ENCODE peak calls at places on chromosomes 4 and X, in seven cellular contexts. Z is epithelial cell of esophagus, X is tibial artery, G is body of pancreas, K is dorsolateral prefrontal cortex, J is choroid plexus epithelial cell, T is cardiac muscle cell. Y is an unnamed sample.

GRCh38 chr4:77209936-77210335 is 52.9 kb downstream of the CCNG2 start:
- DNase-seq in K (no peak), X (no peak), Z (no peak), J (no peak), G (no peak), T (no peak), Y (no peak)

GRCh38 chr4:2934077-2934812 is 29.0 kb downstream of the NOP14 start:
- DNase-seq in G (peak), K (no peak), T (peak), X (peak), Z (peak), J (peak), Y (peak)

GRCh38 chr4:167831853-167832252 is 260.5 kb upstream of the ANXA10 start:
- DNase-seq in J (peak), G (no peak), X (no peak), K (no peak), T (peak), Z (peak), Y (no peak)

GRCh38 chrX:68498508-68499379 is at the start of gene YIPF6:
- DNase-seq in G (peak), J (peak), T (peak), K (peak), Z (peak), X (peak), Y (peak)

GRCh38 chrX:21943460-21944135 is 3.1 kb downstream of the SMS start:
- DNase-seq in K (no peak), T (peak), J (peak), Z (peak), G (no peak), X (no peak), Y (peak)

GRCh38 chr4:184169225-184169867 is 48.3 kb downstream of the ENPP6 start:
- DNase-seq in J (no peak), X (no peak), G (no peak), Z (no peak), K (no peak), T (no peak), Y (peak)

GRCh38 chr4:145218251-145218650 is 37.9 kb upstream of the OTUD4 start:
- DNase-seq in X (no peak), G (no peak), J (no peak), Z (no peak), K (no peak), T (peak), Y (no peak)

GRCh38 chr4:180618396-180618795 is 1624.8 kb upstream of the TENM3 start:
- DNase-seq in T (no peak), Z (no peak), G (no peak), J (no peak), K (no peak), X (no peak), Y (no peak)

GRCh38 chrX:134484039-134484438 is 24.1 kb downstream of the HPRT1 start:
- DNase-seq in X (no peak), G (no peak), T (peak), J (peak), K (no peak), Z (peak), Y (no peak)

GRCh38 chr4:101175896-101176676 is 171.2 kb downstream of the PPP3CA start:
- DNase-seq in K (no peak), J (no peak), T (no peak), G (no peak), Z (no peak), X (no peak), Y (peak)

GRCh38 chr4:80912350-80912749 is 118.2 kb upstream of the BMP3 start:
- DNase-seq in T (no peak), Z (no peak), J (no peak), G (no peak), K (no peak), X (peak), Y (no peak)

GRCh38 chr4:182113774-182114173 is 129.4 kb upstream of the TENM3 start:
- DNase-seq in Z (no peak), G (no peak), J (no peak), K (no peak), T (peak), X (no peak), Y (no peak)

GRCh38 chr4:158818595-158818994 is 49.8 kb downstream of the FNIP2 start:
- DNase-seq in Z (no peak), G (no peak), T (no peak), X (no peak), J (no peak), K (no peak), Y (no peak)

GRCh38 chr4:186104114-186104894 is at the start of gene FAM149A:
- DNase-seq in Z (peak), T (peak), G (peak), X (no peak), K (no peak), J (no peak), Y (no peak)

GRCh38 chr4:115107411-115107810 is 6.0 kb downstream of the NDST4 start:
- DNase-seq in Z (no peak), J (no peak), X (no peak), K (no peak), T (no peak), G (no peak), Y (no peak)

GRCh38 chr4:155614111-155614762 is 52.4 kb upstream of the GUCY1A1 start:
- DNase-seq in T (peak), K (no peak), J (peak), G (no peak), Z (peak), X (no peak), Y (no peak)

GRCh38 chr4:8115203-8115520 is 43.5 kb downstream of the ABLIM2 start:
- DNase-seq in G (no peak), J (no peak), K (no peak), T (no peak), Z (no peak), X (no peak), Y (no peak)

GRCh38 chrX:426881-427280 is 40.2 kb upstream of the PPP2R3B start:
- DNase-seq in G (no peak), Z (no peak), X (no peak), T (no peak), K (no peak), J (peak), Y (no peak)

GRCh38 chrX:22109442-22109841 is 77.3 kb downstream of the PHEX start:
- DNase-seq in J (peak), X (no peak), K (no peak), T (no peak), G (no peak), Z (peak), Y (no peak)

GRCh38 chr4:8528713-8529112 is 51.5 kb upstream of the GPR78 start:
- DNase-seq in G (no peak), T (peak), J (peak), X (no peak), Z (no peak), K (no peak), Y (no peak)

GRCh38 chr4:162699629-162700028 is 467.1 kb downstream of the NAF1 start:
- DNase-seq in X (no peak), T (no peak), K (no peak), J (no peak), Z (no peak), G (no peak), Y (no peak)

GRCh38 chr4:1418494-1419285 is 12.4 kb upstream of the NKX1-1 start:
- DNase-seq in Z (no peak), J (no peak), T (no peak), G (no peak), K (no peak), X (peak), Y (no peak)

GRCh38 chrX:13082286-13083065 is 38.1 kb upstream of the FAM9C start:
- DNase-seq in J (no peak), G (no peak), X (no peak), Z (no peak), K (no peak), T (no peak), Y (no peak)

GRCh38 chrX:18654873-18655836 is 16.8 kb downstream of the RS1 start:
- DNase-seq in X (no peak), J (peak), T (peak), G (no peak), K (peak), Z (no peak), Y (peak)

GRCh38 chr4:109411964-109412363 is 21.7 kb upstream of the SEC24B start:
- DNase-seq in J (peak), G (no peak), Z (peak), X (no peak), T (peak), K (peak), Y (no peak)

GRCh38 chr4:8069102-8069752 is 89.4 kb downstream of the ABLIM2 start:
- DNase-seq in G (no peak), Z (no peak), K (no peak), T (no peak), X (no peak), J (no peak), Y (peak)

GRCh38 chr4:158371158-158371557 is 150.5 kb upstream of the RXFP1 start:
- DNase-seq in K (no peak), Z (peak), J (peak), G (no peak), T (peak), X (no peak), Y (no peak)

GRCh38 chrX:47283015-47283771 is 50.4 kb downstream of the USP11 start:
- DNase-seq in Z (peak), X (no peak), J (peak), T (peak), K (peak), G (peak), Y (no peak)

GRCh38 chr4:176293660-176294059 is 24.6 kb upstream of the ASB5 start:
- DNase-seq in X (no peak), G (no peak), Z (no peak), K (no peak), J (no peak), T (no peak), Y (no peak)

DNA sequence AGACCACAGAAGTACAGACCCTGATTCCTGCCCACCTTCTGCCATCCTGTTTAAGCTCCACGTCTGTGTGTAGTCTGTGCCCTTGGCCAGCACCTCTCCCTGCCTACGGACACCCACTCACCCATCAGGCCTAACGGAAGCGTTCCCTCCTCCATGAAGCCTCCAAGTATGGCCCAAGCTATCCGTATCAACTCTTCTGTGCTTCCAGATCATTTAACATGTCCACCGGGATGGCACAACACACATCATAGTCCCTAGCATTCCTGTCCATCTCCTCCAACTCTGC is 11.7 kb downstream of the WDR1 start:
- DNase-seq in X (no peak), K (no peak), T (no peak), G (no peak), Z (no peak), J (no peak), Y (no peak)
- H3K4me3 ChIP-seq in X (peak), K (no peak), T (no peak), G (no peak), Z (no peak), J (no peak), Y (no peak)

DNA sequence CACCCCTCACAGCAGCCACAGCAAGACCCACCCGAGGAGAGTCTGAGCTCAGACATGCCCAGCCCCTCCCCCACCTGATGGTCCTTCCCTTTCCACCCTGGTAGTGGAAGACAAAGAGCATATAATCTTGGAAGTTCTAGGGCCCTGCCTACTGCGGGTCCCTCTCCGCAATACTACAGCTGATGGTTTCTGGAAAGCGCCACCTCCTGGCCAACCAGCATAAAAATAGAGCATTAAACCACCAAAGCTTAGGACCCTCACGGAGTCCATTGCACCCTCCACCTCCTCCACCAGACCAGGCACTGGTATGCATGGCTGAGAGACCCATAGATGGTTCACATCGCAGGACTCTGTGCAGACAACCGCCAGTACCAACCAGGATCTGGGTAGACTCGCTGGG is 78.2 kb downstream of the SH3BGRL start:
- DNase-seq in G (no peak), X (no peak), Z (no peak), K (no peak), J (peak), T (no peak), Y (peak)
- TF ChIP-seq CTCF in G (no peak), X (no peak), Z (no peak), K (no peak), J (peak), T (peak), Y (peak)

GRCh38 chrX:49163555-49164419 is 1.2 kb downstream of the MAGIX start:
- DNase-seq in X (peak), Z (peak), K (peak), G (peak), T (peak), J (peak), Y (peak)

GRCh38 chrX:49164589-49165360 is 2.2 kb downstream of the MAGIX start:
- DNase-seq in X (no peak), J (no peak), T (no peak), G (no peak), K (no peak), Z (no peak), Y (no peak)

GRCh38 chrX:49160908-49161307 is 1.6 kb upstream of the MAGIX start:
- DNase-seq in K (no peak), G (no peak), X (no peak), T (no peak), Z (no peak), J (no peak), Y (no peak)

GRCh38 chrX:49165901-49166881 is 3.6 kb downstream of the MAGIX start:
- DNase-seq in Z (peak), J (peak), G (peak), T (peak), K (peak), X (peak), Y (peak)

GRCh38 chrX:49162620-49163019 is at the start of gene MAGIX:
- DNase-seq in K (peak), Z (no peak), G (peak), J (no peak), X (no peak), T (no peak), Y (peak)
- H3K4me3 ChIP-seq in K (peak), Z (peak), G (no peak), J (peak), X (peak), T (no peak), Y (no peak)

DNA sequence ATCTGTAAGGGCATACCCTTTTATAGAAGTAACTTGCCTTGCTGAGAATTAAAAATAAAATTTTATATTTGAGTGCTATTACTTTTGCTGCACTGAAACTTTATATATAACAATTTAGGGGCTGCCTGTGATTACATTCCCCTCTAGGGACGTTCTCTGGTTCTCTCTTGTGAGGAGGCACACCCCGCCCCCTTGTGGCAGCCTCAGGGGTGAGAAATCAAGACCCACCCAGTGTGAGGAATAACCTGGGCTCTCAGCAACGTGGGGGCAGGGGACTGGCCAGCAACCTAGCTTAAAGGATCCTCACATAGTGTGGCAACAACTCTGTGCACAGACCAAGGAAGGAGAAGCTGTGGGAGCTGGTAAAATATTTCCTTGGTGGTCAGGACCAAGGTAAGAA is 43.7 kb downstream of the MAGEA9 start:
- DNase-seq in J (peak), T (peak), Z (peak), G (peak), X (no peak), K (no peak), Y (peak)
- TF ChIP-seq CTCF in J (peak), T (peak), Z (no peak), G (peak), X (no peak), K (peak), Y (peak)

GRCh38 chrX:64842492-64842891 is 133.8 kb downstream of the ZC4H2 start:
- DNase-seq in J (no peak), X (no peak), G (no peak), Z (no peak), K (no peak), T (no peak), Y (no peak)
- H3K4me3 ChIP-seq in J (no peak), X (no peak), G (no peak), Z (no peak), K (no peak), T (no peak), Y (no peak)

GRCh38 chrX:118626346-118626745 is 101.1 kb upstream of the IL13RA1 start:
- DNase-seq in G (no peak), X (no peak), J (no peak), Z (no peak), K (no peak), T (no peak), Y (no peak)

GRCh38 chrX:118630843-118631242 is 96.6 kb upstream of the IL13RA1 start:
- DNase-seq in T (no peak), Z (no peak), J (no peak), X (no peak), G (no peak), K (no peak), Y (no peak)

GRCh38 chrX:118631586-118631985 is 95.8 kb upstream of the IL13RA1 start:
- DNase-seq in J (no peak), K (no peak), T (no peak), G (no peak), Z (no peak), X (no peak), Y (no peak)

GRCh38 chrX:118632862-118633261 is 94.5 kb upstream of the IL13RA1 start:
- DNase-seq in G (no peak), Z (no peak), X (no peak), K (no peak), T (no peak), J (no peak), Y (no peak)

GRCh38 chrX:118627084-118627758 is 100.2 kb upstream of the IL13RA1 start:
- DNase-seq in G (no peak), J (peak), X (no peak), Z (peak), K (no peak), T (no peak), Y (no peak)
- TF ChIP-seq CTCF in G (peak), J (peak), X (no peak), Z (peak), K (no peak), T (peak), Y (peak)

DNA sequence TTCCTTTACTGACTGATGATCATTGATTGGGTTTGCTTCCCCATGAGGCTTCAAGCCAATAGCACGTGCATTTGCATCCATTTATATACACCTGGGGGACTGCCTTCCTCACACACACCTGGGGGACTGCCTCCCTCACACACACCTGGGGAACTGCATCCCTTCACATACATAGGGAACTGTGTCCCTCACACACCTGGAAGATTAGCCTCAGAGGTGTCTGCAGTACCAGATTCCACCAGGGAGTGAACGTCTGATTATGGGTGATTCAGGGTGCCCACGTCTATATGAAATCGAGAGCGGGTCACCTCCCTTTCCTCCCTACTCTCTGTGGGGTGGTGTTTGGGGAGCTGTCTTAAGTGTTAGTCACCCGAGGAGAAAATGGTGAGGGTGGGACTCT is 16.9 kb downstream of the CD99 start:
- DNase-seq in K (no peak), X (no peak), Z (peak), T (no peak), G (no peak), J (no peak), Y (peak)
- H3K4me3 ChIP-seq in K (no peak), X (no peak), Z (no peak), T (no peak), G (no peak), J (no peak), Y (no peak)

GRCh38 chr4:29558789-29559188 is 1161.4 kb upstream of the PCDH7 start:
- DNase-seq in K (no peak), X (no peak), J (no peak), G (no peak), Z (no peak), T (no peak), Y (no peak)
- TF ChIP-seq CTCF in K (no peak), X (no peak), J (no peak), G (no peak), Z (no peak), T (no peak), Y (no peak)

Y was measured in endodermal cell.